ENCODE peak calls at places on chromosomes 13 and 19, in six cellular contexts. O is brain microvascular endothelial cell, D is HCT116, R is HuH-7, C is NCI-H82, B is lower lobe of right lung. M is an unnamed sample.

GRCh38 chr13:110815471-110816204 is 99.2 kb downstream of the ANKRD10 start:
- DNase-seq in R (no peak), D (no peak), O (no peak), B (no peak), C (no peak), M (no peak)

GRCh38 chr19:8310342-8311055 is 2.3 kb upstream of the CD320 start:
- DNase-seq in O (no peak), R (no peak), C (no peak), B (peak), D (no peak), M (no peak)

GRCh38 chr19:947707-948533 is 22.1 kb downstream of the ARID3A start:
- DNase-seq in O (no peak), D (no peak), B (peak), C (no peak), R (no peak), M (no peak)

GRCh38 chr19:35540356-35540927 is 5.0 kb upstream of the TMEM147 start:
- DNase-seq in R (no peak), O (no peak), C (no peak), B (no peak), D (no peak), M (no peak)

GRCh38 chr13:49636705-49637104 is 8.4 kb downstream of the ARL11 start:
- DNase-seq in D (no peak), C (no peak), O (no peak), B (no peak), R (no peak), M (no peak)

GRCh38 chr19:51246153-51246552 is 4.7 kb upstream of the SIGLECL1 start:
- DNase-seq in C (no peak), D (no peak), O (peak), B (no peak), R (no peak), M (no peak)

GRCh38 chr13:43545317-43545874 is 241.4 kb downstream of the ENOX1 start:
- DNase-seq in D (no peak), C (no peak), O (peak), B (no peak), R (no peak), M (no peak)

GRCh38 chr19:52789440-52789839 is 2.8 kb upstream of the ZNF600 start:
- DNase-seq in B (no peak), O (no peak), R (no peak), C (no peak), D (no peak), M (no peak)

GRCh38 chr13:32430018-32430747 is 2.3 kb upstream of the N4BP2L1 start:
- DNase-seq in B (no peak), C (no peak), D (no peak), R (no peak), O (no peak), M (no peak)

M was measured in GM04504.